ENCODE peak calls at places on chromosomes 16 and 17, in seven cellular contexts. U, E, J, O, M, V and Q are unnamed samples.

GRCh38 chr17:69142473-69142802 is 743 bp upstream of the ABCA6 start:
- DNase-seq in U (no peak), E (peak; percentile 14), J (peak; percentile 15), O (no peak), M (no peak), V (no peak), Q (peak; percentile 87)

GRCh38 chr17:75878174-75878998 is at the start of gene TRIM47:
- DNase-seq in U (peak; percentile 66), E (peak; percentile 66), J (no peak), O (peak; percentile 77), M (no peak), V (no peak), Q (peak; percentile 37)

GRCh38 chr17:9237053-9237410 is 215.7 kb downstream of the NTN1 start:
- DNase-seq in U (no peak), E (no peak), J (no peak), O (no peak), M (no peak), V (no peak), Q (peak; percentile 50)

GRCh38 chr16:86531193-86531550 is 20.8 kb downstream of the FOXF1 start:
- DNase-seq in U (no peak), E (no peak), J (no peak), O (no peak), M (no peak), V (no peak), Q (no peak)

GRCh38 chr16:69613283-69614154 is 47.8 kb downstream of the NFAT5 start:
- DNase-seq in U (peak; percentile 51), E (no peak), J (no peak), O (no peak), M (no peak), V (peak; percentile 29), Q (no peak)

GRCh38 chr17:19417611-19418010 is 6.6 kb downstream of the RNF112 start:
- DNase-seq in U (no peak), E (no peak), J (no peak), O (no peak), M (no peak), V (no peak), Q (no peak)

GRCh38 chr17:56244268-56244890 is 91.1 kb downstream of the ANKFN1 start:
- DNase-seq in U (no peak), E (no peak), J (no peak), O (no peak), M (no peak), V (no peak), Q (no peak)

GRCh38 chr16:68382296-68382718 is 66.0 kb downstream of the SMPD3 start:
- DNase-seq in U (peak; percentile 23), E (no peak), J (no peak), O (no peak), M (no peak), V (no peak), Q (no peak)

GRCh38 chr17:78442648-78443128 is 64.2 kb downstream of the PGS1 start:
- DNase-seq in U (no peak), E (no peak), J (peak; percentile 34), O (no peak), M (no peak), V (no peak), Q (peak; percentile 54)